ENCODE peak calls at places on chromosomes 4 and X, in six cellular contexts. N, C, G, W, D and J are unnamed samples.

GRCh38 chr4:134201216-134202098 is at the start of gene PABPC4L:
- DNase-seq in D (peak; percentile 80), C (no peak), W (peak; percentile 81), N (peak; percentile 52), G (peak; percentile 78), J (peak; percentile 55)

GRCh38 chr4:41258783-41259182 is 2.1 kb downstream of the UCHL1 start:
- DNase-seq in G (no peak), N (no peak), C (peak; percentile 41), W (peak; percentile 75), D (peak; percentile 85), J (no peak)

GRCh38 chr4:30941641-30942040 is 221.5 kb downstream of the PCDH7 start:
- DNase-seq in W (no peak), G (no peak), N (no peak), D (no peak), C (no peak), J (no peak)

GRCh38 chr4:84224522-84224921 is 274.6 kb downstream of the NKX6-1 start:
- DNase-seq in D (no peak), G (no peak), C (peak; percentile 45), W (no peak), N (no peak), J (no peak)

GRCh38 chr4:84151574-84151973 is 347.5 kb downstream of the NKX6-1 start:
- DNase-seq in G (no peak), C (no peak), N (no peak), W (no peak), D (no peak), J (no peak)

GRCh38 chr4:81635747-81636146 is 164.0 kb upstream of the RASGEF1B start:
- DNase-seq in C (peak; percentile 94), D (no peak), W (no peak), N (no peak), G (no peak), J (peak; percentile 63)

GRCh38 chrX:133838761-133839676 is 146.4 kb downstream of the GPC3 start:
- DNase-seq in G (no peak), D (peak; percentile 71), C (peak; percentile 30), N (no peak), W (peak; percentile 62), J (no peak)

GRCh38 chr4:45284400-45285085 is 558.2 kb upstream of the GNPDA2 start:
- DNase-seq in W (no peak), G (no peak), C (no peak), D (no peak), N (no peak), J (no peak)

GRCh38 chrX:9204560-9204959 is 170.6 kb upstream of the FAM9B start:
- DNase-seq in W (no peak), C (no peak), D (peak; percentile 3), N (no peak), G (no peak), J (no peak)

GRCh38 chrX:10327651-10328050 is 170.9 kb downstream of the CLCN4 start:
- DNase-seq in C (no peak), W (peak; percentile 17), G (no peak), D (no peak), N (no peak), J (no peak)

GRCh38 chrX:42944381-42944998 is 166.5 kb upstream of the PPP1R2C start:
- DNase-seq in N (no peak), C (no peak), D (no peak), G (no peak), W (no peak), J (no peak)

GRCh38 chr4:154528866-154529265 is 21.3 kb downstream of the PLRG1 start:
- DNase-seq in G (no peak), C (no peak), W (peak; percentile 7), N (no peak), D (no peak), J (no peak)

GRCh38 chrX:39396358-39396995 is 595.2 kb downstream of the MID1IP1 start:
- DNase-seq in N (no peak), C (peak; percentile 37), D (no peak), G (no peak), W (no peak), J (no peak)

GRCh38 chr4:87103086-87103485 is 117.3 kb downstream of the KLHL8 start:
- DNase-seq in G (no peak), W (no peak), C (no peak), D (no peak), N (no peak), J (no peak)

GRCh38 chrX:41259516-41259915 is 74.4 kb upstream of the DDX3X start:
- DNase-seq in G (no peak), C (no peak), D (no peak), W (no peak), N (no peak), J (no peak)

GRCh38 chrX:40531056-40531826 is 49.5 kb upstream of the ATP6AP2 start:
- DNase-seq in G (no peak), W (peak; percentile 45), D (no peak), N (no peak), C (no peak), J (no peak)

GRCh38 chrX:45986971-45987370 is 558.2 kb downstream of the ZNF674 start:
- DNase-seq in D (peak; percentile 5), G (no peak), N (no peak), C (no peak), W (no peak), J (no peak)

GRCh38 chr4:169436734-169437133 is 166.0 kb upstream of the SH3RF1 start:
- DNase-seq in N (no peak), C (no peak), D (no peak), G (no peak), W (no peak), J (no peak)

GRCh38 chrX:154399527-154400368 is 1.6 kb downstream of the RPL10 start:
- DNase-seq in C (no peak), N (no peak), W (no peak), D (no peak), G (no peak), J (no peak)

GRCh38 chr4:173288296-173288695 is 45.9 kb downstream of the HMGB2 start:
- DNase-seq in G (no peak), D (peak; percentile 76), W (peak; percentile 80), N (peak; percentile 58), C (no peak), J (peak; percentile 70)

GRCh38 chrX:107709266-107709795 is 66.3 kb downstream of the TSC22D3 start:
- DNase-seq in G (no peak), N (peak; percentile 4), W (no peak), C (no peak), D (no peak), J (no peak)

GRCh38 chrX:21656587-21657317 is 1.4 kb downstream of the KLHL34 start:
- DNase-seq in W (no peak), N (no peak), C (no peak), D (no peak), G (no peak), J (no peak)

GRCh38 chr4:80202190-80202711 is 4.9 kb downstream of the PRDM8 start:
- DNase-seq in W (peak; percentile 57), N (peak; percentile 87), D (peak; percentile 93), G (peak; percentile 95), C (peak; percentile 87), J (peak; percentile 93)

GRCh38 chrX:143854006-143854405 is 29.9 kb upstream of the UBE2NL start:
- DNase-seq in C (no peak), N (no peak), D (peak; percentile 28), G (no peak), W (peak; percentile 73), J (no peak)

GRCh38 chrX:19904778-19905367 is 17.5 kb upstream of the SH3KBP1 start:
- DNase-seq in G (no peak), N (no peak), D (peak; percentile 72), W (peak; percentile 61), C (peak; percentile 13), J (no peak)

GRCh38 chr4:6878451-6879059 is 31.1 kb upstream of the TBC1D14 start:
- DNase-seq in N (no peak), G (no peak), D (no peak), C (no peak), W (no peak), J (no peak)

GRCh38 chr4:33134366-33134765 is 2414.2 kb downstream of the PCDH7 start:
- DNase-seq in N (no peak), W (no peak), C (no peak), D (no peak), G (no peak), J (no peak)

GRCh38 chrX:131778269-131779218 is 234.7 kb downstream of the OR13H1 start:
- DNase-seq in C (peak; percentile 91), G (no peak), D (peak; percentile 85), W (peak; percentile 84), N (peak; percentile 83), J (peak; percentile 79)

GRCh38 chr4:68373513-68373912 is 23.6 kb upstream of the YTHDC1 start:
- DNase-seq in C (no peak), N (peak; percentile 69), D (peak; percentile 70), W (peak; percentile 62), G (peak; percentile 81), J (peak; percentile 83)

GRCh38 chr4:40283968-40284367 is 51.2 kb upstream of the CHRNA9 start:
- DNase-seq in D (no peak), W (peak; percentile 55), N (no peak), C (no peak), G (no peak), J (no peak)

GRCh38 chr4:102449751-102450352 is 51.3 kb upstream of the NFKB1 start:
- DNase-seq in C (peak; percentile 29), D (peak; percentile 84), W (peak; percentile 78), G (no peak), N (peak; percentile 57), J (no peak)

GRCh38 chrX:70169281-70169680 is 8.0 kb upstream of the DGAT2L6 start:
- DNase-seq in D (no peak), G (no peak), W (no peak), C (no peak), N (no peak), J (no peak)

GRCh38 chr4:153151535-153152452 is 52.4 kb upstream of the TRIM2 start:
- DNase-seq in N (peak; percentile 75), W (peak; percentile 88), D (peak; percentile 50), C (peak; percentile 87), G (no peak), J (peak; percentile 72)

GRCh38 chr4:114642173-114642780 is 43.7 kb downstream of the UGT8 start:
- DNase-seq in D (no peak), W (no peak), N (no peak), C (no peak), G (no peak), J (no peak)

GRCh38 chr4:7073059-7073458 is 5.2 kb upstream of the GRPEL1 start:
- DNase-seq in D (no peak), G (no peak), C (no peak), N (no peak), W (no peak), J (peak; percentile 51)

GRCh38 chrX:39814391-39814790 is 283.4 kb downstream of the BCOR start:
- DNase-seq in G (no peak), C (no peak), N (no peak), D (peak; percentile 60), W (peak; percentile 35), J (no peak)

GRCh38 chrX:20459410-20460350 is 193.0 kb upstream of the RPS6KA3 start:
- DNase-seq in C (no peak), W (no peak), D (no peak), G (no peak), N (no peak), J (no peak)

GRCh38 chrX:117972681-117973080 is 143.9 kb downstream of the KLHL13 start:
- DNase-seq in W (peak; percentile 52), N (no peak), C (no peak), D (peak; percentile 48), G (no peak), J (no peak)